ENCODE peak calls at places on chromosomes 3 and 15, in four cellular contexts. I is WTC11, W is HepG2, F is K562. N is an unnamed sample.

GRCh38 chr15:68817304-68818087 is 3.2 kb downstream of the ANP32A start:
- DNase-seq in I (peak), W (peak), F (peak), N (peak)

GRCh38 chr3:74393426-74393825 is 221.0 kb downstream of the CNTN3 start:
- DNase-seq in I (no peak), W (no peak), F (no peak), N (no peak)

GRCh38 chr3:113234688-113235260 is 23.4 kb downstream of the BOC start:
- DNase-seq in I (no peak), W (no peak), F (no peak), N (no peak)

GRCh38 chr3:172717493-172718088 is 6.7 kb upstream of the NCEH1 start:
- DNase-seq in I (no peak), W (peak), F (no peak), N (peak)

GRCh38 chr15:68626739-68627138 is 47.9 kb downstream of the CORO2B start:
- DNase-seq in I (no peak), W (no peak), F (no peak), N (no peak)

GRCh38 chr3:158731938-158732855 is at the start of gene RARRES1:
- DNase-seq in I (peak), W (no peak), F (no peak), N (no peak)

GRCh38 chr3:168933614-168934013 is 729.9 kb downstream of the MECOM start:
- DNase-seq in I (no peak), W (no peak), F (no peak), N (no peak)

GRCh38 chr3:35772364-35773009 is 133.2 kb downstream of the ARPP21 start:
- DNase-seq in I (no peak), W (no peak), F (no peak), N (no peak)

GRCh38 chr3:13166243-13167063 is 93.2 kb upstream of the IQSEC1 start:
- DNase-seq in I (no peak), W (no peak), F (no peak), N (no peak)

GRCh38 chr3:64539451-64540196 is 148.2 kb downstream of the ADAMTS9 start:
- DNase-seq in I (no peak), W (no peak), F (no peak), N (no peak)

GRCh38 chr15:39976291-39977274 is 42.7 kb downstream of the EIF2AK4 start:
- DNase-seq in I (peak), W (peak), F (no peak), N (peak)

GRCh38 chr15:62301993-62302665 is 137.0 kb upstream of the C2CD4B start:
- DNase-seq in I (no peak), W (no peak), F (no peak), N (no peak)

GRCh38 chr3:32472716-32473115 is 29.9 kb downstream of the CMTM6 start:
- DNase-seq in I (no peak), W (no peak), F (no peak), N (no peak)

GRCh38 chr15:57421110-57421509 is 44.8 kb downstream of the CGNL1 start:
- DNase-seq in I (no peak), W (no peak), F (no peak), N (no peak)

GRCh38 chr15:38187646-38188313 is 64.9 kb upstream of the SPRED1 start:
- DNase-seq in I (no peak), W (peak), F (no peak), N (no peak)

GRCh38 chr15:48675436-48675835 is 29.9 kb upstream of the FBN1 start:
- DNase-seq in I (no peak), W (no peak), F (no peak), N (no peak)
- TF ChIP-seq ELF4 in I (no peak), W (no peak), F (no peak), N (no peak)

DNA sequence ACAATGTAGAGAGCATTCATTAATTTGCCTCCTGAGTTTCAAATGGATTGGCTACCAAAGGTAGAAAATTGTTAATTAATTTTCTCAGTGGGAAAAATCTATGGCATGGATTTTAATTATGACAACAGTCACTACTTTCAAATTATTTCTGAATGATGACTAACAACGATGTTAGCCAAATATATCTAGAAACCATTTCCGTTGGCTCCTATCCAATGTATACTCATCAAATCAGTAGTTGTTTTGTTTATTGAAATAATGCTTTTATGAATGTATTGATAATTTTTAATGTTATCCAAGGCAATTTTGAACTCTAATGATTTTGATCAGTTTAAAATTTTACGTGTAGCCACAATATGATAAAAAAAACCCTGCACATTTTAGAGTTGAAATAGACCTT is 333.4 kb downstream of the NAALADL2 start:
- DNase-seq in I (no peak), W (no peak), F (no peak), N (no peak)
- TF ChIP-seq ELF4 in I (no peak), W (no peak), F (no peak), N (no peak)

DNA sequence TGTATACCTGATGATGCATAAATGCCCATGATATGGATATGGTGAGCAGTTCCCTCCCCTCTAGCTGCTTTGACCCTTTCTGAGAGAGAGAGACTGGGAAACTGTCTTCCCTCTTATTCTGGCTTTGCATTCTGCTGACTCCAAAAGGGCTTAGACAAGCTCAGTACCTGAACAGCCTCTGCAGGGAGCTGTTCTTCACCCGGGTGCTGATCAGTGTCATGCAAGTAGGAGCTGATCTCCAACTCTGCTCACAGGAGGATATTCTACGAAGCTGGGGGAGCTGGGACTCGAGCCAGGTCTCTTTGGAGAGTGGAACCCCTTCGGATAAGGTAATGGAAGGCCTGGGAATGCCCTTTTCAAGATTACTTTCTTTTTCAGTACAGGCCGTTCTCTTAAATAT is 237.1 kb downstream of the RYR3 start:
- DNase-seq in I (peak), W (peak), F (no peak), N (peak)
- TF ChIP-seq ELF4 in I (no peak), W (no peak), F (no peak), N (no peak)

GRCh38 chr15:83379574-83379973 is 67.6 kb upstream of the SH3GL3 start:
- DNase-seq in I (peak), W (no peak), F (no peak), N (no peak)
- TF ChIP-seq ELF4 in I (no peak), W (no peak), F (no peak), N (no peak)

N was measured in HEK293T.